ENCODE peak calls at places on chromosomes 16 and 17, in six cellular contexts. O is ascending aorta, D is esophagus squamous epithelium, C is heart right ventricle, L is body of pancreas, R is GM12864. F is an unnamed sample.
A peak's percentile ranks its signal among the peaks of the same experiment; 100 is the strongest.

GRCh38 chr16:23768581-23768980 is 13.8 kb downstream of the CHP2 start:
- DNase-seq in O (no peak), D (no peak), C (no peak), L (no peak), R (no peak), F (peak; percentile 75)

GRCh38 chr16:74713325-74713724 is 12.7 kb upstream of the MLKL start:
- DNase-seq in O (no peak), D (no peak), C (no peak), L (no peak), R (no peak), F (no peak)

GRCh38 chr16:74264806-74265205 is 31.8 kb upstream of the PSMD7 start:
- DNase-seq in O (no peak), D (no peak), C (no peak), L (no peak), R (no peak), F (no peak)

GRCh38 chr16:70018254-70018653 is 67.1 kb downstream of the CLEC18A start:
- DNase-seq in O (no peak), D (no peak), C (no peak), L (peak; percentile 12), R (no peak), F (peak; percentile 22)

GRCh38 chr17:44176257-44176656 is 5.8 kb downstream of the ASB16 start:
- DNase-seq in O (no peak), D (no peak), C (no peak), L (no peak), R (no peak), F (no peak)

GRCh38 chr16:89078172-89078571 is 15.5 kb upstream of the ACSF3 start:
- DNase-seq in O (no peak), D (no peak), C (no peak), L (no peak), R (no peak), F (no peak)

GRCh38 chr16:11972128-11972527 is 4.4 kb upstream of the SNX29 start:
- DNase-seq in O (no peak), D (no peak), C (no peak), L (no peak), R (no peak), F (no peak)

GRCh38 chr17:64661981-64662773 is at the start of gene SMURF2:
- DNase-seq in O (peak; percentile 19), D (peak; percentile 30), C (peak; percentile 82), L (peak; percentile 86), R (no peak), F (no peak)

GRCh38 chr17:18858567-18859245 is 775 bp downstream of the PRPSAP2 start:
- DNase-seq in O (no peak), D (no peak), C (no peak), L (no peak), R (no peak), F (no peak)

GRCh38 chr16:19808061-19808621 is 76.5 kb downstream of the GPRC5B start:
- DNase-seq in O (no peak), D (no peak), C (no peak), L (peak; percentile 87), R (no peak), F (no peak)

GRCh38 chr17:3635474-3636153 is 436 bp downstream of the SHPK start:
- DNase-seq in O (no peak), D (no peak), C (no peak), L (no peak), R (no peak), F (peak; percentile 6)
- TF ChIP-seq CTCF in O (no peak), D (no peak), C (no peak), L (no peak), R (peak; percentile 4), F (no peak)

GRCh38 chr17:1275962-1276736 is 3.3 kb upstream of the TRARG1 start:
- DNase-seq in O (no peak), D (no peak), C (peak; percentile 76), L (peak; percentile 70), R (no peak), F (no peak)
- H3K4me3 ChIP-seq in O (no peak overlapping the region), D (no peak overlapping the region), C (no peak overlapping the region), L (no peak overlapping the region), R (no peak overlapping the region), F (no peak overlapping the region)

DNA sequence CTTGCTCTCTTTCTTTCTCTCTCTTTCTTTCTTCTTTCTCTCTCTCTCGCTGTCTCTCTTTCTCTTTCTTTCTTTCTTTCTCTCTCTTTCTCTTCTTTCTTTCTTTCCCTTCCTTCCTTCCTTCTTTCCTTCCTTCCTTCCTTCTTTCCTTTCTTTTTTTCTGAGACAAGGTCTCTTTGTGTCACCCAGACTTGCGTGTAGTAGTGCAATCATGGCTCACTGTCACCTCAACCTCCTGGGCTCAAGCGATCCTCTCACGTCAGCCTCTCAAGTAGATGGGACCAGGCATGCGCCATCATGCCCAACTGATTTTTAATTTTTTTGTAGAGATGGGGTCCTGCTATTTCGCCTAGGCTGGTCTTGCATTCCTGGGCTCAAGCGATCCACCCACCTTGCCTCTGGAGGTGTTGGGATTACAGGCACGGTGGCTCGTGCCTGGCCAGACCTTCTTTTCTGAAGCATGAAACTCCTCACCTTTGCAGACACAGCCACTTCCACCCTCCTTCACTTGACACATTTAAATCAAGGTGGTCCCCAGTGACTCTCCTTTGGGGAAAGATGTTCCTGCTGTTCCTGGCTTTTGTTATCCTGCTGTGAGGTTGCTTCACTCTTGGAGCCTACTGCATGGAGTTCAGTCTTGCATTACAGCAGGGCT is 26.8 kb upstream of the NKD1 start:
- DNase-seq in O (no peak), D (no peak), C (no peak), L (no peak), R (no peak), F (no peak)
- TF ChIP-seq CTCF in O (no peak), D (no peak), C (no peak), L (no peak), R (no peak), F (no peak)

DNA sequence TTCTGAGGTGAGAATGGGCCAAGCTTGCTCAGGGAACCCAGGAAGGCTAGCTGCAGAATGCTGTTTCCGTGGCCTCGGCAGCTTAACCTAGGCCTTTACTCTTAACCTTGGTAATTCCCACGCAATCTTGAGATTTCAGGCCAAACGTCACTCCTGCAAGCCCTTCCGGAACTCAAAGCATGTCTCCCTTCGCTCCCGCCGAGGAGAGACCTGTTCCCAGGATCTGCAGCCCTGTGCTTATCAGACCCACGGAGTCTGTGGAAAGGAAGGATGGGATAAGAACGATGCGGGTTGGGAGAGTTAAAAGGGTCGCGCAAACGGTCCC is 524 bp upstream of the ZFP3 start:
- DNase-seq in O (no peak), D (no peak), C (no peak), L (no peak), R (no peak), F (no peak)
- H3K4me3 ChIP-seq in O (peak overlapping the region; percentile 79), D (peak overlapping the region; percentile 74), C (peak overlapping the region; percentile 91), L (peak overlapping the region; percentile 75), R (peak overlapping the region; percentile 69), F (no peak overlapping the region)

F was measured in LNCaP clone FGC.